ENCODE peak calls at places on chromosomes 6 and 20, in eight cellular contexts. One of them, this sample, is unnamed.

GRCh38 chr6:84882768-84883766 is 118.7 kb upstream of the TBX18 start:
- DNase-seq in AG04450: no peak
- DNase-seq in ovary: no peak
- DNase-seq in heart right ventricle: no peak
- DNase-seq in cardiac fibroblast: peak; percentile 72
- DNase-seq in fibroblast of mammary gland: peak; percentile 84
- DNase-seq in tibial nerve: no peak
- DNase-seq in thoracic aorta: no peak
- DNase-seq in this sample: peak; percentile 60

GRCh38 chr6:143405381-143406154 is 44.9 kb downstream of the ADAT2 start:
- DNase-seq in AG04450: no peak
- DNase-seq in ovary: no peak
- DNase-seq in heart right ventricle: no peak
- DNase-seq in cardiac fibroblast: peak; percentile 64
- DNase-seq in fibroblast of mammary gland: peak; percentile 79
- DNase-seq in tibial nerve: no peak
- DNase-seq in thoracic aorta: no peak
- DNase-seq in this sample: peak; percentile 38

GRCh38 chr6:11748591-11748990 is 30.0 kb downstream of the ADTRP start:
- DNase-seq in AG04450: no peak
- DNase-seq in ovary: no peak
- DNase-seq in heart right ventricle: no peak
- DNase-seq in cardiac fibroblast: no peak
- DNase-seq in fibroblast of mammary gland: no peak
- DNase-seq in tibial nerve: no peak
- DNase-seq in thoracic aorta: no peak
- DNase-seq in this sample: no peak

GRCh38 chr6:109944448-109944847 is 33.7 kb upstream of the GPR6 start:
- DNase-seq in AG04450: no peak
- DNase-seq in ovary: no peak
- DNase-seq in heart right ventricle: no peak
- DNase-seq in cardiac fibroblast: no peak
- DNase-seq in fibroblast of mammary gland: no peak
- DNase-seq in tibial nerve: no peak
- DNase-seq in thoracic aorta: no peak
- DNase-seq in this sample: no peak

GRCh38 chr6:110628330-110628729 is 151.9 kb upstream of the SLC22A16 start:
- DNase-seq in AG04450: peak; percentile 62
- DNase-seq in ovary: no peak
- DNase-seq in heart right ventricle: no peak
- DNase-seq in cardiac fibroblast: peak; percentile 83
- DNase-seq in fibroblast of mammary gland: peak; percentile 86
- DNase-seq in tibial nerve: no peak
- DNase-seq in thoracic aorta: no peak
- DNase-seq in this sample: peak; percentile 65

GRCh38 chr20:64056639-64056888 is 6.4 kb upstream of the TCEA2 start:
- DNase-seq in AG04450: no peak
- DNase-seq in ovary: no peak
- DNase-seq in heart right ventricle: no peak
- DNase-seq in cardiac fibroblast: no peak
- DNase-seq in fibroblast of mammary gland: no peak
- DNase-seq in tibial nerve: no peak
- DNase-seq in thoracic aorta: no peak
- DNase-seq in this sample: no peak

GRCh38 chr20:46200582-46201570 is 82.8 kb downstream of the CD40 start:
- DNase-seq in AG04450: no peak
- DNase-seq in ovary: no peak
- DNase-seq in heart right ventricle: no peak
- DNase-seq in cardiac fibroblast: no peak
- DNase-seq in fibroblast of mammary gland: no peak
- DNase-seq in tibial nerve: no peak
- DNase-seq in thoracic aorta: no peak
- DNase-seq in this sample: no peak

GRCh38 chr6:90184334-90185298 is 112.0 kb downstream of the BACH2 start:
- DNase-seq in AG04450: peak; percentile 46
- DNase-seq in ovary: no peak
- DNase-seq in heart right ventricle: no peak
- DNase-seq in cardiac fibroblast: no peak
- DNase-seq in fibroblast of mammary gland: no peak
- DNase-seq in tibial nerve: no peak
- DNase-seq in thoracic aorta: no peak
- DNase-seq in this sample: no peak

GRCh38 chr20:21099653-21100589 is 6.2 kb downstream of the LINC00237 start:
- DNase-seq in AG04450: no peak
- DNase-seq in ovary: no peak
- DNase-seq in heart right ventricle: peak; percentile 31
- DNase-seq in cardiac fibroblast: peak; percentile 17
- DNase-seq in fibroblast of mammary gland: no peak
- DNase-seq in tibial nerve: no peak
- DNase-seq in thoracic aorta: no peak
- DNase-seq in this sample: peak; percentile 50

GRCh38 chr20:3045042-3045815 is 623 bp upstream of the MRPS26 start:
- DNase-seq in AG04450: peak; percentile 49
- DNase-seq in ovary: no peak
- DNase-seq in heart right ventricle: no peak
- DNase-seq in cardiac fibroblast: peak; percentile 84
- DNase-seq in fibroblast of mammary gland: peak; percentile 79
- DNase-seq in tibial nerve: peak; percentile 69
- DNase-seq in thoracic aorta: peak; percentile 50
- DNase-seq in this sample: peak; percentile 57

GRCh38 chr20:12030470-12030869 is 112.8 kb downstream of the BTBD3 start:
- DNase-seq in AG04450: no peak
- DNase-seq in ovary: no peak
- DNase-seq in heart right ventricle: no peak
- DNase-seq in cardiac fibroblast: no peak
- DNase-seq in fibroblast of mammary gland: no peak
- DNase-seq in tibial nerve: no peak
- DNase-seq in thoracic aorta: no peak
- DNase-seq in this sample: no peak

GRCh38 chr6:136967874-136968752 is 46.0 kb downstream of the SLC35D3 start:
- DNase-seq in AG04450: peak; percentile 20
- DNase-seq in ovary: peak; percentile 48
- DNase-seq in heart right ventricle: peak; percentile 50
- DNase-seq in cardiac fibroblast: peak; percentile 79
- DNase-seq in fibroblast of mammary gland: peak; percentile 72
- DNase-seq in tibial nerve: peak; percentile 68
- DNase-seq in thoracic aorta: no peak
- DNase-seq in this sample: peak; percentile 44

GRCh38 chr6:138499303-138499991 is at the start of gene NHSL1:
- DNase-seq in AG04450: no peak
- DNase-seq in ovary: no peak
- DNase-seq in heart right ventricle: no peak
- DNase-seq in cardiac fibroblast: no peak
- DNase-seq in fibroblast of mammary gland: no peak
- DNase-seq in tibial nerve: no peak
- DNase-seq in thoracic aorta: no peak
- DNase-seq in this sample: no peak

GRCh38 chr6:69729870-69730449 is 66.8 kb downstream of the LMBRD1 start:
- DNase-seq in AG04450: no peak
- DNase-seq in ovary: no peak
- DNase-seq in heart right ventricle: no peak
- DNase-seq in cardiac fibroblast: peak; percentile 32
- DNase-seq in fibroblast of mammary gland: peak; percentile 13
- DNase-seq in tibial nerve: no peak
- DNase-seq in thoracic aorta: no peak
- DNase-seq in this sample: no peak

GRCh38 chr20:34954905-34955231 is 738 bp downstream of the GSS start:
- DNase-seq in AG04450: no peak
- DNase-seq in ovary: no peak
- DNase-seq in heart right ventricle: no peak
- DNase-seq in cardiac fibroblast: peak; percentile 55
- DNase-seq in fibroblast of mammary gland: peak; percentile 61
- DNase-seq in tibial nerve: no peak
- DNase-seq in thoracic aorta: no peak
- DNase-seq in this sample: no peak

GRCh38 chr20:31638816-31639215 is 1.1 kb downstream of the COX4I2 start:
- DNase-seq in AG04450: no peak
- DNase-seq in ovary: no peak
- DNase-seq in heart right ventricle: no peak
- DNase-seq in cardiac fibroblast: no peak
- DNase-seq in fibroblast of mammary gland: no peak
- DNase-seq in tibial nerve: no peak
- DNase-seq in thoracic aorta: no peak
- DNase-seq in this sample: no peak

GRCh38 chr20:31640259-31640658 is 2.5 kb downstream of the COX4I2 start:
- DNase-seq in AG04450: no peak
- DNase-seq in ovary: no peak
- DNase-seq in heart right ventricle: no peak
- DNase-seq in cardiac fibroblast: no peak
- DNase-seq in fibroblast of mammary gland: no peak
- DNase-seq in tibial nerve: no peak
- DNase-seq in thoracic aorta: no peak
- DNase-seq in this sample: no peak

GRCh38 chr20:31638317-31638716 is 605 bp downstream of the COX4I2 start:
- DNase-seq in AG04450: no peak
- DNase-seq in ovary: no peak
- DNase-seq in heart right ventricle: no peak
- DNase-seq in cardiac fibroblast: no peak
- DNase-seq in fibroblast of mammary gland: no peak
- DNase-seq in tibial nerve: no peak
- DNase-seq in thoracic aorta: no peak
- DNase-seq in this sample: no peak

GRCh38 chr20:31641391-31641790 is 3.7 kb downstream of the COX4I2 start:
- DNase-seq in AG04450: no peak
- DNase-seq in ovary: no peak
- DNase-seq in heart right ventricle: no peak
- DNase-seq in cardiac fibroblast: no peak
- DNase-seq in fibroblast of mammary gland: no peak
- DNase-seq in tibial nerve: no peak
- DNase-seq in thoracic aorta: no peak
- DNase-seq in this sample: no peak

GRCh38 chr20:31637660-31638059 is at the start of gene COX4I2:
- DNase-seq in AG04450: no peak
- DNase-seq in ovary: no peak
- DNase-seq in heart right ventricle: peak; percentile 67
- DNase-seq in cardiac fibroblast: no peak
- DNase-seq in fibroblast of mammary gland: no peak
- DNase-seq in tibial nerve: no peak
- DNase-seq in thoracic aorta: no peak
- DNase-seq in this sample: no peak
- H3K4me3 ChIP-seq in AG04450: no peak within 1 kb of the TSS
- H3K4me3 ChIP-seq in ovary: no peak within 1 kb of the TSS
- H3K4me3 ChIP-seq in heart right ventricle: peak within 1 kb of the TSS; percentile 28
- H3K4me3 ChIP-seq in cardiac fibroblast: no peak within 1 kb of the TSS
- H3K4me3 ChIP-seq in fibroblast of mammary gland: no peak within 1 kb of the TSS
- H3K4me3 ChIP-seq in tibial nerve: peak within 1 kb of the TSS; percentile 12
- H3K4me3 ChIP-seq in thoracic aorta: no peak within 1 kb of the TSS
- H3K4me3 ChIP-seq in this sample: no peak within 1 kb of the TSS

GRCh38 chr6:10529231-10529801 is 8.2 kb downstream of the GCNT2 start:
- DNase-seq in AG04450: no peak
- DNase-seq in ovary: no peak
- DNase-seq in heart right ventricle: no peak
- DNase-seq in cardiac fibroblast: no peak
- DNase-seq in fibroblast of mammary gland: no peak
- DNase-seq in tibial nerve: no peak
- DNase-seq in thoracic aorta: no peak
- DNase-seq in this sample: no peak

GRCh38 chr6:10534418-10534760 is 13.2 kb downstream of the GCNT2 start:
- DNase-seq in AG04450: no peak
- DNase-seq in ovary: no peak
- DNase-seq in heart right ventricle: no peak
- DNase-seq in cardiac fibroblast: no peak
- DNase-seq in fibroblast of mammary gland: no peak
- DNase-seq in tibial nerve: no peak
- DNase-seq in thoracic aorta: no peak
- DNase-seq in this sample: no peak

GRCh38 chr6:10532392-10532791 is 11.2 kb downstream of the GCNT2 start:
- DNase-seq in AG04450: no peak
- DNase-seq in ovary: no peak
- DNase-seq in heart right ventricle: no peak
- DNase-seq in cardiac fibroblast: no peak
- DNase-seq in fibroblast of mammary gland: no peak
- DNase-seq in tibial nerve: no peak
- DNase-seq in thoracic aorta: no peak
- DNase-seq in this sample: no peak

GRCh38 chr6:10531942-10532341 is 10.8 kb downstream of the GCNT2 start:
- DNase-seq in AG04450: no peak
- DNase-seq in ovary: no peak
- DNase-seq in heart right ventricle: no peak
- DNase-seq in cardiac fibroblast: no peak
- DNase-seq in fibroblast of mammary gland: no peak
- DNase-seq in tibial nerve: no peak
- DNase-seq in thoracic aorta: no peak
- DNase-seq in this sample: no peak

DNA sequence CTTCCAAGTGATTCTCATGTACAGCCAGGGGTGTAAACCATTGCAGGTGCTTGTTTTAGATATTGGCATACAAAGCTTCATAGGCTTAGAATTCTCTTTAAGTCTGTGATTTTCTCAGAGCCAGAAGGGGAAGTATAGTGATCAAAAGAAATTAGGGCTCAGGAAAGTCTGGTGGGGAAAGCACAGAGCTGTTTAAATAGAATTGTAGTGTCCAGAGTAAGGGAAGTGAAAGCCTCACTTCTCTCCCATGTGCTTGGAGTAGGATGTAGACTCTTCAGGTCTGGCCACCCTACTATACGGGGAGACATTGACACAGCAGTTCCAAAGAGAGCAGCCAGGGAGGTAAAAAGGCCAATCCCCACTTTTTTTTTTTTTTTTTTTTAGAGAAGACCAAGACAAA is 10.4 kb downstream of the GCNT2 start:
- DNase-seq in AG04450: no peak
- DNase-seq in ovary: no peak
- DNase-seq in heart right ventricle: no peak
- DNase-seq in cardiac fibroblast: no peak
- DNase-seq in fibroblast of mammary gland: no peak
- DNase-seq in tibial nerve: no peak
- DNase-seq in thoracic aorta: no peak
- DNase-seq in this sample: no peak
- H3K4me3 ChIP-seq in AG04450: no peak overlapping the region
- H3K4me3 ChIP-seq in ovary: no peak overlapping the region
- H3K4me3 ChIP-seq in heart right ventricle: no peak overlapping the region
- H3K4me3 ChIP-seq in cardiac fibroblast: no peak overlapping the region
- H3K4me3 ChIP-seq in fibroblast of mammary gland: no peak overlapping the region
- H3K4me3 ChIP-seq in tibial nerve: no peak overlapping the region
- H3K4me3 ChIP-seq in thoracic aorta: peak overlapping the region; percentile 72
- H3K4me3 ChIP-seq in this sample: no peak overlapping the region

DNA sequence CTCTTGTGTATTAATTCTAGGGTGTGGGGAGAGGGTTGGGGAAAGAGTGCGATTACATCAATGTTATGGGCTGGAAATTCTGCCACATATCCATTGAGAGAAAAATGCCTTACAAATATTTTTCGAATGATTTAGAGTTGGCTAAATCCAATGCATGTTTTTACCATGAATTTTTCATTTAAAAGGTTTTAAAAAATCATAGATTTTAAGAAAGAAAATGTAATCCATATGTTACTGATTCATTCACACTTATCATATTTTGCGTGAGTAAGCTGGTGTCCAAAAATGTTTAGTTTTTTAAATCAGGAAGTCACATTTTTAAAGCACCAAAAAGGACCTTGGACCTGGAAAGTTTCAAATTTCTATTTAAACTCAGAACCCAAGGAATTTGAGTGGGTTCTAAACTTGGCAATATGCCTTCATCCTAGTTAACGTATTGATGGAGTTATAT is 627.4 kb upstream of the CITED2 start:
- DNase-seq in AG04450: no peak
- DNase-seq in ovary: no peak
- DNase-seq in heart right ventricle: no peak
- DNase-seq in cardiac fibroblast: peak; percentile 35
- DNase-seq in fibroblast of mammary gland: peak; percentile 75
- DNase-seq in tibial nerve: no peak
- DNase-seq in thoracic aorta: no peak
- DNase-seq in this sample: peak; percentile 79
- H3K4me3 ChIP-seq in AG04450: no peak overlapping the region
- H3K4me3 ChIP-seq in ovary: no peak overlapping the region
- H3K4me3 ChIP-seq in heart right ventricle: no peak overlapping the region
- H3K4me3 ChIP-seq in cardiac fibroblast: no peak overlapping the region
- H3K4me3 ChIP-seq in fibroblast of mammary gland: no peak overlapping the region
- H3K4me3 ChIP-seq in tibial nerve: no peak overlapping the region
- H3K4me3 ChIP-seq in thoracic aorta: no peak overlapping the region
- H3K4me3 ChIP-seq in this sample: no peak overlapping the region

GRCh38 chr6:93282521-93283031 is 136.8 kb downstream of the EPHA7 start:
- DNase-seq in AG04450: no peak
- DNase-seq in ovary: no peak
- DNase-seq in heart right ventricle: peak; percentile 4
- DNase-seq in cardiac fibroblast: no peak
- DNase-seq in fibroblast of mammary gland: no peak
- DNase-seq in tibial nerve: no peak
- DNase-seq in thoracic aorta: no peak
- DNase-seq in this sample: no peak
- H3K4me3 ChIP-seq in AG04450: no peak overlapping the region
- H3K4me3 ChIP-seq in ovary: no peak overlapping the region
- H3K4me3 ChIP-seq in heart right ventricle: no peak overlapping the region
- H3K4me3 ChIP-seq in cardiac fibroblast: no peak overlapping the region
- H3K4me3 ChIP-seq in fibroblast of mammary gland: no peak overlapping the region
- H3K4me3 ChIP-seq in tibial nerve: no peak overlapping the region
- H3K4me3 ChIP-seq in thoracic aorta: no peak overlapping the region
- H3K4me3 ChIP-seq in this sample: no peak overlapping the region

This sample was measured in foreskin fibroblast.